ENCODE peak calls at places on chromosomes 3 and 15, in four cellular contexts. One of them, this sample, is unnamed.

GRCh38 chr3:129676985-129677384 is 70.5 kb upstream of the PLXND1 start:
- ATAC-seq in heart right ventricle: peak
- ATAC-seq in aorta: no peak
- ATAC-seq in activated naive CD4-positive, alpha-beta T cell treated with anti-CD3 and anti-CD28 coated beads, Interleukin-2, amount 50 U/mL, for 72 hours: no peak
- ATAC-seq in this sample: no peak

GRCh38 chr3:36969540-36970432 is 23.1 kb downstream of the EPM2AIP1 start:
- ATAC-seq in heart right ventricle: peak
- ATAC-seq in aorta: no peak
- ATAC-seq in activated naive CD4-positive, alpha-beta T cell treated with anti-CD3 and anti-CD28 coated beads, Interleukin-2, amount 50 U/mL, for 72 hours: peak
- ATAC-seq in this sample: peak

GRCh38 chr3:168859574-168859973 is 763.9 kb upstream of the GOLIM4 start:
- ATAC-seq in heart right ventricle: no peak
- ATAC-seq in aorta: no peak
- ATAC-seq in activated naive CD4-positive, alpha-beta T cell treated with anti-CD3 and anti-CD28 coated beads, Interleukin-2, amount 50 U/mL, for 72 hours: no peak
- ATAC-seq in this sample: no peak

GRCh38 chr3:113140876-113141275 is 70.5 kb upstream of the BOC start:
- ATAC-seq in heart right ventricle: no peak
- ATAC-seq in aorta: no peak
- ATAC-seq in activated naive CD4-positive, alpha-beta T cell treated with anti-CD3 and anti-CD28 coated beads, Interleukin-2, amount 50 U/mL, for 72 hours: peak
- ATAC-seq in this sample: peak

GRCh38 chr3:195892355-195893120 is 15.8 kb downstream of the TNK2 start:
- ATAC-seq in heart right ventricle: peak
- ATAC-seq in aorta: peak
- ATAC-seq in activated naive CD4-positive, alpha-beta T cell treated with anti-CD3 and anti-CD28 coated beads, Interleukin-2, amount 50 U/mL, for 72 hours: no peak
- ATAC-seq in this sample: no peak

GRCh38 chr3:105367406-105368213 is 901 bp downstream of the ALCAM start:
- ATAC-seq in heart right ventricle: no peak
- ATAC-seq in aorta: peak
- ATAC-seq in activated naive CD4-positive, alpha-beta T cell treated with anti-CD3 and anti-CD28 coated beads, Interleukin-2, amount 50 U/mL, for 72 hours: peak
- ATAC-seq in this sample: peak

GRCh38 chr3:102177075-102177755 is 257.6 kb upstream of the ZPLD1 start:
- ATAC-seq in heart right ventricle: no peak
- ATAC-seq in aorta: no peak
- ATAC-seq in activated naive CD4-positive, alpha-beta T cell treated with anti-CD3 and anti-CD28 coated beads, Interleukin-2, amount 50 U/mL, for 72 hours: no peak
- ATAC-seq in this sample: no peak

GRCh38 chr15:101520395-101520794 is 30.9 kb upstream of the PCSK6 start:
- ATAC-seq in heart right ventricle: no peak
- ATAC-seq in aorta: no peak
- ATAC-seq in activated naive CD4-positive, alpha-beta T cell treated with anti-CD3 and anti-CD28 coated beads, Interleukin-2, amount 50 U/mL, for 72 hours: no peak
- ATAC-seq in this sample: no peak

GRCh38 chr3:113895964-113896363 is 51.8 kb upstream of the ZDHHC23 start:
- ATAC-seq in heart right ventricle: no peak
- ATAC-seq in aorta: no peak
- ATAC-seq in activated naive CD4-positive, alpha-beta T cell treated with anti-CD3 and anti-CD28 coated beads, Interleukin-2, amount 50 U/mL, for 72 hours: no peak
- ATAC-seq in this sample: no peak

GRCh38 chr15:98841419-98841970 is 166.1 kb downstream of the PGPEP1L start:
- ATAC-seq in heart right ventricle: no peak
- ATAC-seq in aorta: no peak
- ATAC-seq in activated naive CD4-positive, alpha-beta T cell treated with anti-CD3 and anti-CD28 coated beads, Interleukin-2, amount 50 U/mL, for 72 hours: no peak
- ATAC-seq in this sample: no peak

GRCh38 chr3:126187920-126188319 is 7.5 kb upstream of the ALDH1L1 start:
- ATAC-seq in heart right ventricle: no peak
- ATAC-seq in aorta: no peak
- ATAC-seq in activated naive CD4-positive, alpha-beta T cell treated with anti-CD3 and anti-CD28 coated beads, Interleukin-2, amount 50 U/mL, for 72 hours: no peak
- ATAC-seq in this sample: no peak

GRCh38 chr3:52204337-52205073 is 6.5 kb downstream of the ALAS1 start:
- ATAC-seq in heart right ventricle: no peak
- ATAC-seq in aorta: no peak
- ATAC-seq in activated naive CD4-positive, alpha-beta T cell treated with anti-CD3 and anti-CD28 coated beads, Interleukin-2, amount 50 U/mL, for 72 hours: peak
- ATAC-seq in this sample: peak

GRCh38 chr3:58391156-58391865 is 42.3 kb downstream of the PDHB start:
- ATAC-seq in heart right ventricle: no peak
- ATAC-seq in aorta: no peak
- ATAC-seq in activated naive CD4-positive, alpha-beta T cell treated with anti-CD3 and anti-CD28 coated beads, Interleukin-2, amount 50 U/mL, for 72 hours: no peak
- ATAC-seq in this sample: no peak

GRCh38 chr15:38202356-38202755 is 50.3 kb upstream of the SPRED1 start:
- ATAC-seq in heart right ventricle: no peak
- ATAC-seq in aorta: no peak
- ATAC-seq in activated naive CD4-positive, alpha-beta T cell treated with anti-CD3 and anti-CD28 coated beads, Interleukin-2, amount 50 U/mL, for 72 hours: no peak
- ATAC-seq in this sample: no peak

GRCh38 chr15:98924311-98925049 is 83.1 kb downstream of the PGPEP1L start:
- ATAC-seq in heart right ventricle: peak
- ATAC-seq in aorta: peak
- ATAC-seq in activated naive CD4-positive, alpha-beta T cell treated with anti-CD3 and anti-CD28 coated beads, Interleukin-2, amount 50 U/mL, for 72 hours: no peak
- ATAC-seq in this sample: no peak

GRCh38 chr3:12934431-12934830 is 93.1 kb upstream of the RPL32 start:
- ATAC-seq in heart right ventricle: peak
- ATAC-seq in aorta: peak
- ATAC-seq in activated naive CD4-positive, alpha-beta T cell treated with anti-CD3 and anti-CD28 coated beads, Interleukin-2, amount 50 U/mL, for 72 hours: no peak
- ATAC-seq in this sample: no peak

GRCh38 chr3:73413619-73414018 is 211.1 kb downstream of the PDZRN3 start:
- ATAC-seq in heart right ventricle: peak
- ATAC-seq in aorta: no peak
- ATAC-seq in activated naive CD4-positive, alpha-beta T cell treated with anti-CD3 and anti-CD28 coated beads, Interleukin-2, amount 50 U/mL, for 72 hours: no peak
- ATAC-seq in this sample: no peak

GRCh38 chr15:49060710-49061483 is 14.7 kb upstream of the SECISBP2L start:
- ATAC-seq in heart right ventricle: no peak
- ATAC-seq in aorta: no peak
- ATAC-seq in activated naive CD4-positive, alpha-beta T cell treated with anti-CD3 and anti-CD28 coated beads, Interleukin-2, amount 50 U/mL, for 72 hours: no peak
- ATAC-seq in this sample: no peak

GRCh38 chr3:182692021-182692420 is 101.3 kb upstream of the ATP11B start:
- ATAC-seq in heart right ventricle: no peak
- ATAC-seq in aorta: no peak
- ATAC-seq in activated naive CD4-positive, alpha-beta T cell treated with anti-CD3 and anti-CD28 coated beads, Interleukin-2, amount 50 U/mL, for 72 hours: no peak
- ATAC-seq in this sample: no peak

GRCh38 chr3:132318451-132318850 is 1.2 kb downstream of the ACP3 start:
- ATAC-seq in heart right ventricle: no peak
- ATAC-seq in aorta: no peak
- ATAC-seq in activated naive CD4-positive, alpha-beta T cell treated with anti-CD3 and anti-CD28 coated beads, Interleukin-2, amount 50 U/mL, for 72 hours: no peak
- ATAC-seq in this sample: no peak

GRCh38 chr15:100278596-100279380 is 63.0 kb downstream of the ADAMTS17 start:
- ATAC-seq in heart right ventricle: peak
- ATAC-seq in aorta: no peak
- ATAC-seq in activated naive CD4-positive, alpha-beta T cell treated with anti-CD3 and anti-CD28 coated beads, Interleukin-2, amount 50 U/mL, for 72 hours: no peak
- ATAC-seq in this sample: no peak

GRCh38 chr15:82709081-82709420 is 624 bp downstream of the AP3B2 start:
- ATAC-seq in heart right ventricle: no peak
- ATAC-seq in aorta: no peak
- ATAC-seq in activated naive CD4-positive, alpha-beta T cell treated with anti-CD3 and anti-CD28 coated beads, Interleukin-2, amount 50 U/mL, for 72 hours: peak
- ATAC-seq in this sample: peak

GRCh38 chr3:124818398-124819150 is 68.6 kb downstream of the ITGB5 start:
- ATAC-seq in heart right ventricle: peak
- ATAC-seq in aorta: no peak
- ATAC-seq in activated naive CD4-positive, alpha-beta T cell treated with anti-CD3 and anti-CD28 coated beads, Interleukin-2, amount 50 U/mL, for 72 hours: no peak
- ATAC-seq in this sample: no peak

GRCh38 chr3:67601919-67602608 is 52.3 kb downstream of the SUCLG2 start:
- ATAC-seq in heart right ventricle: no peak
- ATAC-seq in aorta: no peak
- ATAC-seq in activated naive CD4-positive, alpha-beta T cell treated with anti-CD3 and anti-CD28 coated beads, Interleukin-2, amount 50 U/mL, for 72 hours: peak
- ATAC-seq in this sample: no peak

GRCh38 chr15:38075466-38075865 is 141.0 kb downstream of the TMCO5A start:
- ATAC-seq in heart right ventricle: no peak
- ATAC-seq in aorta: no peak
- ATAC-seq in activated naive CD4-positive, alpha-beta T cell treated with anti-CD3 and anti-CD28 coated beads, Interleukin-2, amount 50 U/mL, for 72 hours: no peak
- ATAC-seq in this sample: no peak

GRCh38 chr15:45251888-45252287 is at the start of gene SLC28A2:
- ATAC-seq in heart right ventricle: no peak
- ATAC-seq in aorta: no peak
- ATAC-seq in activated naive CD4-positive, alpha-beta T cell treated with anti-CD3 and anti-CD28 coated beads, Interleukin-2, amount 50 U/mL, for 72 hours: no peak
- ATAC-seq in this sample: no peak

GRCh38 chr15:99249270-99249817 is at the start of gene TTC23:
- ATAC-seq in heart right ventricle: peak
- ATAC-seq in aorta: peak
- ATAC-seq in activated naive CD4-positive, alpha-beta T cell treated with anti-CD3 and anti-CD28 coated beads, Interleukin-2, amount 50 U/mL, for 72 hours: no peak
- ATAC-seq in this sample: no peak

GRCh38 chr15:68672781-68673205 is 94.0 kb downstream of the CORO2B start:
- ATAC-seq in heart right ventricle: no peak
- ATAC-seq in aorta: no peak
- ATAC-seq in activated naive CD4-positive, alpha-beta T cell treated with anti-CD3 and anti-CD28 coated beads, Interleukin-2, amount 50 U/mL, for 72 hours: no peak
- ATAC-seq in this sample: no peak

GRCh38 chr15:60865507-60865906 is 363.6 kb downstream of the RORA start:
- ATAC-seq in heart right ventricle: peak
- ATAC-seq in aorta: no peak
- ATAC-seq in activated naive CD4-positive, alpha-beta T cell treated with anti-CD3 and anti-CD28 coated beads, Interleukin-2, amount 50 U/mL, for 72 hours: peak
- ATAC-seq in this sample: peak

GRCh38 chr3:71958533-71958932 is 173.6 kb upstream of the PROK2 start:
- ATAC-seq in heart right ventricle: no peak
- ATAC-seq in aorta: no peak
- ATAC-seq in activated naive CD4-positive, alpha-beta T cell treated with anti-CD3 and anti-CD28 coated beads, Interleukin-2, amount 50 U/mL, for 72 hours: peak
- ATAC-seq in this sample: peak

GRCh38 chr3:150609988-150610387 is 6.9 kb downstream of the SELENOT start:
- ATAC-seq in heart right ventricle: no peak
- ATAC-seq in aorta: no peak
- ATAC-seq in activated naive CD4-positive, alpha-beta T cell treated with anti-CD3 and anti-CD28 coated beads, Interleukin-2, amount 50 U/mL, for 72 hours: peak
- ATAC-seq in this sample: peak

GRCh38 chr15:39127151-39127815 is 453.6 kb upstream of the THBS1 start:
- ATAC-seq in heart right ventricle: no peak
- ATAC-seq in aorta: no peak
- ATAC-seq in activated naive CD4-positive, alpha-beta T cell treated with anti-CD3 and anti-CD28 coated beads, Interleukin-2, amount 50 U/mL, for 72 hours: no peak
- ATAC-seq in this sample: no peak

GRCh38 chr3:123480428-123480827 is 31.5 kb upstream of the ADCY5 start:
- ATAC-seq in heart right ventricle: no peak
- ATAC-seq in aorta: no peak
- ATAC-seq in activated naive CD4-positive, alpha-beta T cell treated with anti-CD3 and anti-CD28 coated beads, Interleukin-2, amount 50 U/mL, for 72 hours: no peak
- ATAC-seq in this sample: no peak

GRCh38 chr15:48560321-48561051 is 85.0 kb downstream of the FBN1 start:
- ATAC-seq in heart right ventricle: peak
- ATAC-seq in aorta: peak
- ATAC-seq in activated naive CD4-positive, alpha-beta T cell treated with anti-CD3 and anti-CD28 coated beads, Interleukin-2, amount 50 U/mL, for 72 hours: no peak
- ATAC-seq in this sample: no peak

GRCh38 chr15:63045438-63046278 is 3.1 kb downstream of the TPM1 start:
- ATAC-seq in heart right ventricle: no peak
- ATAC-seq in aorta: no peak
- ATAC-seq in activated naive CD4-positive, alpha-beta T cell treated with anti-CD3 and anti-CD28 coated beads, Interleukin-2, amount 50 U/mL, for 72 hours: no peak
- ATAC-seq in this sample: no peak

GRCh38 chr15:49831206-49831965 is 210.5 kb downstream of the DTWD1 start:
- ATAC-seq in heart right ventricle: peak
- ATAC-seq in aorta: no peak
- ATAC-seq in activated naive CD4-positive, alpha-beta T cell treated with anti-CD3 and anti-CD28 coated beads, Interleukin-2, amount 50 U/mL, for 72 hours: no peak
- ATAC-seq in this sample: no peak

This sample was measured in activated T-helper 17 cell treated with anti-CD3 and anti-CD28 coated beads, Interleukin-2, amount 50 U/mL, for 72 hours.